ENCODE peak calls at places on chromosomes 7 and 10, in nine cellular contexts. P is activated CD4-positive, CD25-positive, alpha-beta regulatory T cell treated with anti-CD3 and anti-CD28 coated beads, Interleukin-2, amount 50 U/mL, for 72 hours; G is AG20443; Y is stromal cell of bone marrow; R is NCI-H510A treated with DMSO at 0.1 percent for 48 hours; W is coronary artery; Q is activated CD8-positive, alpha-beta memory T cell treated with anti-CD3 and anti-CD28 coated beads for 48 hours; K is hippocampal formation; M is activated naive CD8-positive, alpha-beta T cell treated with anti-CD3 and anti-CD28 coated beads, Interleukin-2, amount 50 U/mL, for 24 hours. F is an unnamed sample.

GRCh38 chr10:89074120-89074519 is 83.5 kb downstream of the FAS start:
- DNase-seq in P (no peak), G (no peak), Y (no peak), R (no peak), W (no peak), Q (no peak), K (no peak), M (no peak), F (no peak)

GRCh38 chr7:29843106-29843505 is 36.8 kb downstream of the WIPF3 start:
- DNase-seq in P (no peak), G (no peak), Y (no peak), R (no peak), W (no peak), Q (no peak), K (no peak), M (no peak), F (no peak)

GRCh38 chr7:64307254-64308018 is 6.3 kb upstream of the ZNF736 start:
- DNase-seq in P (peak), G (peak), Y (peak), R (peak), W (peak), Q (peak), K (peak), M (peak), F (peak)

GRCh38 chr10:86650151-86650550 is 4.2 kb upstream of the OPN4 start:
- DNase-seq in P (no peak), G (no peak), Y (no peak), R (no peak), W (no peak), Q (no peak), K (no peak), M (no peak), F (no peak)

GRCh38 chr7:100509213-100509612 is 25.5 kb downstream of the NYAP1 start:
- DNase-seq in P (no peak), G (peak), Y (no peak), R (no peak), W (no peak), Q (no peak), K (no peak), M (no peak), F (peak)

GRCh38 chr7:98294798-98295382 is 13.4 kb downstream of the BRI3 start:
- DNase-seq in P (no peak), G (peak), Y (no peak), R (peak), W (no peak), Q (no peak), K (no peak), M (peak), F (peak)

GRCh38 chr10:123270221-123270620 is 116.0 kb downstream of the BUB3 start:
- DNase-seq in P (no peak), G (peak), Y (peak), R (no peak), W (no peak), Q (no peak), K (no peak), M (no peak), F (no peak)

GRCh38 chr10:91969297-91969696 is 45.7 kb downstream of the BTAF1 start:
- DNase-seq in P (no peak), G (no peak), Y (no peak), R (no peak), W (no peak), Q (no peak), K (no peak), M (no peak), F (no peak)

GRCh38 chr10:102408728-102409603 is 9.6 kb downstream of the PSD start:
- DNase-seq in P (peak), G (peak), Y (no peak), R (peak), W (no peak), Q (peak), K (peak), M (peak), F (no peak)

GRCh38 chr10:44828515-44829142 is 82.5 kb upstream of the TMEM72 start:
- DNase-seq in P (no peak), G (no peak), Y (no peak), R (no peak), W (no peak), Q (no peak), K (no peak), M (no peak), F (no peak)

GRCh38 chr10:48655426-48656240 is 29.0 kb upstream of the WDFY4 start:
- DNase-seq in P (peak), G (peak), Y (peak), R (no peak), W (peak), Q (no peak), K (peak), M (no peak), F (peak)

GRCh38 chr7:16051561-16052280 is 365.2 kb upstream of the MEOX2 start:
- DNase-seq in P (no peak), G (no peak), Y (no peak), R (no peak), W (no peak), Q (no peak), K (no peak), M (no peak), F (no peak)

GRCh38 chr7:84949501-84949900 is 237.4 kb downstream of the SEMA3D start:
- DNase-seq in P (no peak), G (no peak), Y (no peak), R (no peak), W (no peak), Q (no peak), K (no peak), M (no peak), F (no peak)

GRCh38 chr10:91941426-91941825 is 17.9 kb downstream of the BTAF1 start:
- DNase-seq in P (no peak), G (no peak), Y (no peak), R (no peak), W (no peak), Q (no peak), K (no peak), M (no peak), F (no peak)

GRCh38 chr7:48426966-48427555 is 255.8 kb downstream of the ABCA13 start:
- DNase-seq in P (no peak), G (peak), Y (no peak), R (no peak), W (no peak), Q (no peak), K (no peak), M (no peak), F (no peak)

GRCh38 chr10:50896721-50897120 is 11.3 kb upstream of the A1CF start:
- DNase-seq in P (no peak), G (no peak), Y (no peak), R (no peak), W (no peak), Q (no peak), K (no peak), M (no peak), F (no peak)

GRCh38 chr10:104938031-104938430 is 296.9 kb downstream of the SORCS3 start:
- DNase-seq in P (no peak), G (no peak), Y (no peak), R (no peak), W (no peak), Q (no peak), K (no peak), M (no peak), F (no peak)

GRCh38 chr10:29146736-29147135 is 142.1 kb upstream of the LYZL1 start:
- DNase-seq in P (no peak), G (no peak), Y (no peak), R (no peak), W (no peak), Q (no peak), K (no peak), M (no peak), F (no peak)

GRCh38 chr7:20260219-20260618 is 43.0 kb upstream of the MACC1 start:
- DNase-seq in P (no peak), G (peak), Y (peak), R (no peak), W (no peak), Q (no peak), K (no peak), M (no peak), F (no peak)

GRCh38 chr10:24456319-24456718 is 247.4 kb downstream of the KIAA1217 start:
- DNase-seq in P (no peak), G (peak), Y (peak), R (no peak), W (no peak), Q (no peak), K (no peak), M (no peak), F (no peak)

F was measured in breast epithelium.